ENCODE peak calls at places on chromosomes 16 and 17, in five cellular contexts. K is colonic mucosa, U is BE2C, S is K562, O is fibroblast of lung. D is an unnamed sample. For H3K27me3 and H3K9me3, the result is how much of the 10 kb centered on the place peaks cover.

GRCh38 chr16:27314161-27314723 is 468 bp downstream of the IL4R start:
- DNase-seq in O (peak), S (peak), U (no peak), K (peak), D (peak)

GRCh38 chr17:20279631-20280030 is 187.7 kb downstream of the LGALS9B start:
- DNase-seq in S (no peak), O (no peak), K (no peak), U (no peak), D (no peak)

GRCh38 chr17:75489511-75489955 is 25.8 kb downstream of the CASKIN2 start:
- DNase-seq in U (no peak), O (no peak), S (no peak), K (no peak), D (no peak)

GRCh38 chr16:20937736-20938135 is 37.2 kb downstream of the LYRM1 start:
- DNase-seq in U (no peak), K (peak), S (no peak), O (no peak), D (no peak)

GRCh38 chr16:84194018-84194417 is 3.1 kb downstream of the ADAD2 start:
- DNase-seq in O (no peak), K (no peak), U (no peak), S (no peak), D (no peak)

GRCh38 chr17:16348586-16348985 is 4.7 kb downstream of the CENPV start:
- DNase-seq in S (no peak), K (no peak), U (no peak), O (no peak), D (no peak)

GRCh38 chr16:23357761-23358290 is 55.7 kb downstream of the SCNN1B start:
- DNase-seq in O (no peak), U (no peak), S (no peak), K (no peak), D (no peak)

GRCh38 chr17:46031920-46032319 is 32.9 kb downstream of the STH start:
- DNase-seq in K (no peak), U (no peak), S (no peak), O (no peak), D (no peak)

GRCh38 chr17:39791296-39791992 is 53.7 kb downstream of the GRB7 start:
- DNase-seq in S (no peak), K (no peak), U (no peak), O (no peak), D (no peak)

GRCh38 chr16:50635505-50636392 is 45.4 kb downstream of the SNX20 start:
- DNase-seq in O (no peak), U (peak), S (peak), K (no peak), D (no peak)

GRCh38 chr16:27698266-27698665 is 148.3 kb downstream of the KATNIP start:
- DNase-seq in O (no peak), U (peak), S (peak), K (no peak), D (peak)

GRCh38 chr17:13919818-13920217 is 149.5 kb upstream of the COX10 start:
- DNase-seq in S (no peak), K (no peak), O (no peak), U (no peak), D (no peak)

GRCh38 chr16:68416057-68417046 is 32.0 kb downstream of the SMPD3 start:
- DNase-seq in S (no peak), O (no peak), U (no peak), K (peak), D (no peak)

GRCh38 chr16:10547708-10548107 is 32.7 kb downstream of the EMP2 start:
- DNase-seq in U (no peak), K (no peak), O (no peak), S (no peak), D (no peak)

GRCh38 chr16:85206472-85207356 is 94.4 kb upstream of the CIBAR2 start:
- DNase-seq in O (peak), K (peak), U (peak), S (no peak), D (peak)

GRCh38 chr17:48671697-48672171 is 45.6 kb upstream of the HOXB9 start:
- DNase-seq in U (peak), K (peak), O (peak), S (peak), D (peak)

GRCh38 chr17:8220783-8221662 is 10.6 kb upstream of the AURKB start:
- DNase-seq in S (peak), K (peak), U (peak), O (peak), D (peak)

GRCh38 chr17:83085103-83085502 is 5.7 kb downstream of the METRNL start:
- DNase-seq in S (no peak), U (no peak), O (no peak), K (no peak), D (no peak)

GRCh38 chr16:10390330-10390729 is 4.5 kb downstream of the ATF7IP2 start:
- DNase-seq in U (no peak), O (no peak), K (no peak), S (no peak), D (no peak)

GRCh38 chr16:58605562-58605961 is 24.1 kb downstream of the CNOT1 start:
- DNase-seq in O (no peak), K (no peak), U (no peak), S (no peak), D (no peak)

GRCh38 chr16:22938647-22939046 is 124.7 kb downstream of the HS3ST2 start:
- DNase-seq in S (no peak), K (no peak), U (no peak), O (no peak), D (no peak)

GRCh38 chr17:44642861-44643260 is 13.4 kb upstream of the MEIOC start:
- DNase-seq in S (no peak), K (no peak), O (no peak), U (no peak), D (no peak)

DNA sequence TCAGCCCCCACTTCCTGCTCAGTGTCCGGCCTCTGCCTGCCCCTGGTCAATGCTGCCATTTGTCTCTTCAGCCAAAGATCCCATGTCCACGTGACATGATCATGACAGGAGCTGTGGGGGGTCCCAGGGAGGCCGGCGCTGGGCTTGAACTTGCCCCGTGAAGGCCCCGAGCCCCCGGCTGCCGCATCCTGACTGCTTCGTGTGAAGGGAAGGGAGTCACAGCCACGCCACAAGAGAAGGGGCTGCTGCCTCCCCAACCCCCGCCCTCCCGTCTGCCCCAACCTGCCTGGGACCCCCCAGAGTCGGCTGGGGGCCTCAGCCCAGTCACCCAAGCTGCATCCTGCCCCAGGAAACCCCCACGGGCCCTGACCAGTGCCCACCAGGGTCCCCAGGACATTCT is 14.3 kb upstream of the SSTR5 start:
- DNase-seq in S (no peak), U (no peak), O (no peak), K (no peak), D (no peak)
- H3K27me3 ChIP-seq in S (under half), U (under half), O (under half), K (under half), D (under half)

DNA sequence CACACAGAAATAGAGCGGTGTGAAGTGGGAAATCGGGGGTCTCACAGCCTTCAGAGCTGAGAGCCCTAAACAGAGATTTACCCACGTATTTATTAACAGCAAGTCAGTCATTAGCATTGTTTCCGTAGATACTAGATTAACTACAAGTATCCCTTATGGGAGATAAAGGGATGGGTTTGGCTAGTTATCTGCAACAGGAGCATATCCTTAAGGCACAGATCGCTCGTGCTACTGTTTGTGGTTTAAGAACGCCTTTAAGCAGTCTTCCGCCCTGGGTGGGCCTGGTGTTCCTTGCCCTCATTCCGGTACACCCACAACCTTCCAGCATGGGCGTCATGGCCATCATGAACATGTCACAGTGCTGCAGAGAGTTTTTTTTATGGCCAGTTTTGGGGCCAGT is 27.0 kb downstream of the TMC6 start:
- DNase-seq in K (no peak), O (no peak), S (no peak), U (no peak), D (no peak)
- H3K9me3 ChIP-seq in K (under half), O (under half), S (under half), U (under half), D (under half)

GRCh38 chr17:32517982-32518381 is 31.2 kb downstream of the CDK5R1 start:
- DNase-seq in S (no peak), O (no peak), U (no peak), K (no peak), D (no peak)
- H3K27me3 ChIP-seq in S (under half), O (under half), U (under half), K (under half), D (under half)

GRCh38 chr17:70408768-70409167 is 239.4 kb downstream of the KCNJ2 start:
- DNase-seq in K (no peak), S (no peak), O (no peak), U (no peak), D (no peak)
- H3K9me3 ChIP-seq in K (under half), S (under half), O (under half), U (under half), D (under half)